ENCODE peak calls at places on chromosomes 4 and X, in nine cellular contexts. One of them, this sample, is unnamed.

GRCh38 chr4:177638871-177639270 is 196.6 kb upstream of the AGA start:
- DNase-seq in stimulated activated CD8-positive, alpha-beta memory T cell treated with anti-CD3 and anti-CD28 coated beads, Interleukin-4, amount 100 ng/mL, for 1 hour: no peak
- DNase-seq in ascending aorta: no peak
- DNase-seq in mucosa of descending colon: no peak
- DNase-seq in GM04504: no peak
- DNase-seq in activated T-helper 2 cell treated with anti-CD3 and anti-CD28 coated beads, Interferon-gamma antibody, Interleukin-2, Interleukin-4, amounts not matched to agents 10 μg/mL and 5 μg/mL and 100 μg/mL, durations not matched to agents 14 hours and 24 hours and 36 hours: no peak
- DNase-seq in tibial artery: no peak
- DNase-seq in cerebellum: no peak
- DNase-seq in KG1: no peak
- DNase-seq in this sample: no peak

GRCh38 chrX:97189668-97190067 is 306.0 kb downstream of the RPA4 start:
- DNase-seq in tibial artery: no peak
- DNase-seq in cerebellum: no peak
- DNase-seq in mucosa of descending colon: peak
- DNase-seq in ascending aorta: no peak
- DNase-seq in activated T-helper 2 cell treated with anti-CD3 and anti-CD28 coated beads, Interferon-gamma antibody, Interleukin-2, Interleukin-4, amounts not matched to agents 10 μg/mL and 5 μg/mL and 100 μg/mL, durations not matched to agents 14 hours and 24 hours and 36 hours: no peak
- DNase-seq in GM04504: no peak
- DNase-seq in KG1: no peak
- DNase-seq in stimulated activated CD8-positive, alpha-beta memory T cell treated with anti-CD3 and anti-CD28 coated beads, Interleukin-4, amount 100 ng/mL, for 1 hour: no peak
- DNase-seq in this sample: no peak

GRCh38 chr4:148790691-148791090 is 348.5 kb upstream of the NR3C2 start:
- DNase-seq in KG1: no peak
- DNase-seq in cerebellum: no peak
- DNase-seq in tibial artery: no peak
- DNase-seq in ascending aorta: no peak
- DNase-seq in stimulated activated CD8-positive, alpha-beta memory T cell treated with anti-CD3 and anti-CD28 coated beads, Interleukin-4, amount 100 ng/mL, for 1 hour: no peak
- DNase-seq in GM04504: no peak
- DNase-seq in mucosa of descending colon: no peak
- DNase-seq in activated T-helper 2 cell treated with anti-CD3 and anti-CD28 coated beads, Interferon-gamma antibody, Interleukin-2, Interleukin-4, amounts not matched to agents 10 μg/mL and 5 μg/mL and 100 μg/mL, durations not matched to agents 14 hours and 24 hours and 36 hours: no peak
- DNase-seq in this sample: no peak

GRCh38 chrX:72020788-72021187 is 110.1 kb downstream of the NHSL2 start:
- DNase-seq in stimulated activated CD8-positive, alpha-beta memory T cell treated with anti-CD3 and anti-CD28 coated beads, Interleukin-4, amount 100 ng/mL, for 1 hour: no peak
- DNase-seq in tibial artery: no peak
- DNase-seq in GM04504: no peak
- DNase-seq in activated T-helper 2 cell treated with anti-CD3 and anti-CD28 coated beads, Interferon-gamma antibody, Interleukin-2, Interleukin-4, amounts not matched to agents 10 μg/mL and 5 μg/mL and 100 μg/mL, durations not matched to agents 14 hours and 24 hours and 36 hours: no peak
- DNase-seq in mucosa of descending colon: no peak
- DNase-seq in cerebellum: no peak
- DNase-seq in ascending aorta: no peak
- DNase-seq in KG1: no peak
- DNase-seq in this sample: no peak

GRCh38 chrX:63747331-63747730 is 37.7 kb downstream of the ARHGEF9 start:
- DNase-seq in tibial artery: no peak
- DNase-seq in activated T-helper 2 cell treated with anti-CD3 and anti-CD28 coated beads, Interferon-gamma antibody, Interleukin-2, Interleukin-4, amounts not matched to agents 10 μg/mL and 5 μg/mL and 100 μg/mL, durations not matched to agents 14 hours and 24 hours and 36 hours: no peak
- DNase-seq in KG1: no peak
- DNase-seq in GM04504: peak
- DNase-seq in ascending aorta: no peak
- DNase-seq in mucosa of descending colon: no peak
- DNase-seq in cerebellum: no peak
- DNase-seq in stimulated activated CD8-positive, alpha-beta memory T cell treated with anti-CD3 and anti-CD28 coated beads, Interleukin-4, amount 100 ng/mL, for 1 hour: no peak
- DNase-seq in this sample: no peak

GRCh38 chr4:143335979-143336827 is 473 bp upstream of the GAB1 start:
- DNase-seq in ascending aorta: peak
- DNase-seq in mucosa of descending colon: peak
- DNase-seq in stimulated activated CD8-positive, alpha-beta memory T cell treated with anti-CD3 and anti-CD28 coated beads, Interleukin-4, amount 100 ng/mL, for 1 hour: no peak
- DNase-seq in cerebellum: peak
- DNase-seq in KG1: peak
- DNase-seq in tibial artery: peak
- DNase-seq in GM04504: peak
- DNase-seq in activated T-helper 2 cell treated with anti-CD3 and anti-CD28 coated beads, Interferon-gamma antibody, Interleukin-2, Interleukin-4, amounts not matched to agents 10 μg/mL and 5 μg/mL and 100 μg/mL, durations not matched to agents 14 hours and 24 hours and 36 hours: peak
- DNase-seq in this sample: peak

GRCh38 chr4:101414496-101414895 is 67.2 kb upstream of the PPP3CA start:
- DNase-seq in ascending aorta: no peak
- DNase-seq in mucosa of descending colon: no peak
- DNase-seq in cerebellum: no peak
- DNase-seq in activated T-helper 2 cell treated with anti-CD3 and anti-CD28 coated beads, Interferon-gamma antibody, Interleukin-2, Interleukin-4, amounts not matched to agents 10 μg/mL and 5 μg/mL and 100 μg/mL, durations not matched to agents 14 hours and 24 hours and 36 hours: no peak
- DNase-seq in KG1: no peak
- DNase-seq in GM04504: no peak
- DNase-seq in stimulated activated CD8-positive, alpha-beta memory T cell treated with anti-CD3 and anti-CD28 coated beads, Interleukin-4, amount 100 ng/mL, for 1 hour: no peak
- DNase-seq in tibial artery: no peak
- DNase-seq in this sample: no peak

GRCh38 chrX:70033348-70033747 is 16.4 kb downstream of the AWAT2 start:
- DNase-seq in tibial artery: no peak
- DNase-seq in GM04504: no peak
- DNase-seq in KG1: no peak
- DNase-seq in stimulated activated CD8-positive, alpha-beta memory T cell treated with anti-CD3 and anti-CD28 coated beads, Interleukin-4, amount 100 ng/mL, for 1 hour: no peak
- DNase-seq in cerebellum: no peak
- DNase-seq in ascending aorta: no peak
- DNase-seq in activated T-helper 2 cell treated with anti-CD3 and anti-CD28 coated beads, Interferon-gamma antibody, Interleukin-2, Interleukin-4, amounts not matched to agents 10 μg/mL and 5 μg/mL and 100 μg/mL, durations not matched to agents 14 hours and 24 hours and 36 hours: no peak
- DNase-seq in mucosa of descending colon: peak
- DNase-seq in this sample: no peak

GRCh38 chrX:71998836-71999509 is 88.3 kb downstream of the NHSL2 start:
- DNase-seq in stimulated activated CD8-positive, alpha-beta memory T cell treated with anti-CD3 and anti-CD28 coated beads, Interleukin-4, amount 100 ng/mL, for 1 hour: no peak
- DNase-seq in KG1: peak
- DNase-seq in ascending aorta: no peak
- DNase-seq in activated T-helper 2 cell treated with anti-CD3 and anti-CD28 coated beads, Interferon-gamma antibody, Interleukin-2, Interleukin-4, amounts not matched to agents 10 μg/mL and 5 μg/mL and 100 μg/mL, durations not matched to agents 14 hours and 24 hours and 36 hours: no peak
- DNase-seq in GM04504: no peak
- DNase-seq in cerebellum: no peak
- DNase-seq in mucosa of descending colon: peak
- DNase-seq in tibial artery: peak
- DNase-seq in this sample: peak

GRCh38 chrX:135463937-135464336 is 42.2 kb downstream of the SMIM10L2A start:
- DNase-seq in stimulated activated CD8-positive, alpha-beta memory T cell treated with anti-CD3 and anti-CD28 coated beads, Interleukin-4, amount 100 ng/mL, for 1 hour: no peak
- DNase-seq in tibial artery: no peak
- DNase-seq in GM04504: no peak
- DNase-seq in mucosa of descending colon: no peak
- DNase-seq in KG1: no peak
- DNase-seq in cerebellum: no peak
- DNase-seq in ascending aorta: no peak
- DNase-seq in activated T-helper 2 cell treated with anti-CD3 and anti-CD28 coated beads, Interferon-gamma antibody, Interleukin-2, Interleukin-4, amounts not matched to agents 10 μg/mL and 5 μg/mL and 100 μg/mL, durations not matched to agents 14 hours and 24 hours and 36 hours: no peak
- DNase-seq in this sample: no peak

GRCh38 chrX:153793291-153793690 is 884 bp downstream of the IDH3G start:
- DNase-seq in ascending aorta: no peak
- DNase-seq in cerebellum: no peak
- DNase-seq in activated T-helper 2 cell treated with anti-CD3 and anti-CD28 coated beads, Interferon-gamma antibody, Interleukin-2, Interleukin-4, amounts not matched to agents 10 μg/mL and 5 μg/mL and 100 μg/mL, durations not matched to agents 14 hours and 24 hours and 36 hours: no peak
- DNase-seq in KG1: no peak
- DNase-seq in GM04504: no peak
- DNase-seq in stimulated activated CD8-positive, alpha-beta memory T cell treated with anti-CD3 and anti-CD28 coated beads, Interleukin-4, amount 100 ng/mL, for 1 hour: no peak
- DNase-seq in tibial artery: no peak
- DNase-seq in mucosa of descending colon: peak
- DNase-seq in this sample: no peak

This sample was measured in NCI-H510A.